ENCODE peak calls at places on chromosome 1, in eight cellular contexts. W is uterus, N is breast epithelium, L is IMR-90, Z is cardiac muscle cell, Y is tibial artery, M is ovary, S is tibial nerve. X is an unnamed sample.

GRCh38 chr1:145855426-145855948 is 3.4 kb downstream of the PIAS3 start:
- DNase-seq in W (no peak), N (no peak), L (no peak), Z (no peak), Y (no peak), M (no peak), S (no peak), X (no peak)

GRCh38 chr1:157170677-157171515 is 32.7 kb upstream of the ETV3 start:
- DNase-seq in W (no peak), N (no peak), L (no peak), Z (peak), Y (peak), M (no peak), S (peak), X (no peak)

GRCh38 chr1:239833709-239834108 is 258.0 kb upstream of the FMN2 start:
- DNase-seq in W (no peak), N (no peak), L (no peak), Z (no peak), Y (no peak), M (no peak), S (no peak), X (no peak)

GRCh38 chr1:153404768-153405167 is 11.6 kb upstream of the S100A7A start:
- DNase-seq in W (no peak), N (no peak), L (no peak), Z (no peak), Y (no peak), M (no peak), S (peak), X (no peak)

GRCh38 chr1:44733365-44733764 is 2.4 kb upstream of the RNU5D-1 start:
- DNase-seq in W (no peak), N (peak), L (peak), Z (peak), Y (peak), M (no peak), S (peak), X (no peak)

GRCh38 chr1:244301595-244302130 is 150.0 kb downstream of the ADSS2 start:
- DNase-seq in W (no peak), N (no peak), L (no peak), Z (no peak), Y (no peak), M (no peak), S (no peak), X (no peak)

GRCh38 chr1:114524933-114525332 is 13.9 kb upstream of the TRIM33 start:
- DNase-seq in W (no peak), N (no peak), L (no peak), Z (no peak), Y (no peak), M (no peak), S (no peak), X (no peak)

GRCh38 chr1:110850632-110851031 is 22.3 kb upstream of the CD53 start:
- DNase-seq in W (no peak), N (no peak), L (no peak), Z (no peak), Y (no peak), M (no peak), S (no peak), X (no peak)

GRCh38 chr1:58977595-58977994 is 193.7 kb upstream of the JUN start:
- DNase-seq in W (no peak), N (no peak), L (no peak), Z (no peak), Y (no peak), M (no peak), S (no peak), X (no peak)

GRCh38 chr1:21297975-21298374 is 7.7 kb upstream of the ECE1 start:
- DNase-seq in W (no peak), N (no peak), L (no peak), Z (peak), Y (peak), M (peak), S (no peak), X (no peak)

GRCh38 chr1:230074270-230074669 is 7.2 kb downstream of the GALNT2 start:
- DNase-seq in W (no peak), N (no peak), L (no peak), Z (no peak), Y (no peak), M (no peak), S (no peak), X (no peak)

GRCh38 chr1:74340656-74341055 is 105.5 kb downstream of the TNNI3K start:
- DNase-seq in W (no peak), N (no peak), L (no peak), Z (no peak), Y (no peak), M (no peak), S (no peak), X (no peak)

GRCh38 chr1:146007785-146008133 is 11.4 kb upstream of the TXNIP start:
- DNase-seq in W (no peak), N (no peak), L (no peak), Z (no peak), Y (no peak), M (no peak), S (no peak), X (no peak)

GRCh38 chr1:15722836-15723542 is 13.1 kb upstream of the SLC25A34 start:
- DNase-seq in W (no peak), N (peak), L (no peak), Z (no peak), Y (no peak), M (no peak), S (no peak), X (no peak)

GRCh38 chr1:204287466-204287881 is 72.3 kb downstream of the PLEKHA6 start:
- DNase-seq in W (no peak), N (peak), L (no peak), Z (no peak), Y (no peak), M (no peak), S (no peak), X (no peak)

GRCh38 chr1:204286841-204287387 is 72.8 kb downstream of the PLEKHA6 start:
- DNase-seq in W (no peak), N (peak), L (no peak), Z (peak), Y (no peak), M (no peak), S (peak), X (no peak)

GRCh38 chr1:204285438-204286322 is 71.9 kb upstream of the GOLT1A start:
- DNase-seq in W (no peak), N (no peak), L (no peak), Z (no peak), Y (no peak), M (no peak), S (no peak), X (no peak)

GRCh38 chr1:204284929-204285328 is 71.1 kb upstream of the GOLT1A start:
- DNase-seq in W (no peak), N (no peak), L (no peak), Z (no peak), Y (no peak), M (no peak), S (no peak), X (no peak)

GRCh38 chr1:204286323-204286714 is 72.5 kb upstream of the GOLT1A start:
- DNase-seq in W (no peak), N (no peak), L (no peak), Z (no peak), Y (no peak), M (no peak), S (no peak), X (no peak)
- H3K27ac ChIP-seq in W (peak), N (peak), L (no peak), Z (peak), Y (peak), M (no peak), S (peak), X (no peak)

GRCh38 chr1:208089151-208089550 is 155.0 kb downstream of the PLXNA2 start:
- DNase-seq in W (no peak), N (no peak), L (no peak), Z (no peak), Y (no peak), M (no peak), S (no peak), X (no peak)
- H3K27ac ChIP-seq in W (no peak), N (no peak), L (no peak), Z (no peak), Y (no peak), M (no peak), S (no peak), X (no peak)

GRCh38 chr1:51686450-51686849 is 69.6 kb downstream of the OSBPL9 start:
- DNase-seq in W (no peak), N (no peak), L (peak), Z (no peak), Y (no peak), M (no peak), S (no peak), X (no peak)
- H3K27ac ChIP-seq in W (no peak), N (no peak), L (no peak), Z (no peak), Y (peak), M (peak), S (no peak), X (no peak)

GRCh38 chr1:165861911-165862310 is 34.5 kb downstream of the UCK2 start:
- DNase-seq in W (no peak), N (no peak), L (no peak), Z (no peak), Y (no peak), M (no peak), S (no peak), X (no peak)
- H3K27ac ChIP-seq in W (no peak), N (peak), L (no peak), Z (no peak), Y (no peak), M (no peak), S (no peak), X (no peak)

DNA sequence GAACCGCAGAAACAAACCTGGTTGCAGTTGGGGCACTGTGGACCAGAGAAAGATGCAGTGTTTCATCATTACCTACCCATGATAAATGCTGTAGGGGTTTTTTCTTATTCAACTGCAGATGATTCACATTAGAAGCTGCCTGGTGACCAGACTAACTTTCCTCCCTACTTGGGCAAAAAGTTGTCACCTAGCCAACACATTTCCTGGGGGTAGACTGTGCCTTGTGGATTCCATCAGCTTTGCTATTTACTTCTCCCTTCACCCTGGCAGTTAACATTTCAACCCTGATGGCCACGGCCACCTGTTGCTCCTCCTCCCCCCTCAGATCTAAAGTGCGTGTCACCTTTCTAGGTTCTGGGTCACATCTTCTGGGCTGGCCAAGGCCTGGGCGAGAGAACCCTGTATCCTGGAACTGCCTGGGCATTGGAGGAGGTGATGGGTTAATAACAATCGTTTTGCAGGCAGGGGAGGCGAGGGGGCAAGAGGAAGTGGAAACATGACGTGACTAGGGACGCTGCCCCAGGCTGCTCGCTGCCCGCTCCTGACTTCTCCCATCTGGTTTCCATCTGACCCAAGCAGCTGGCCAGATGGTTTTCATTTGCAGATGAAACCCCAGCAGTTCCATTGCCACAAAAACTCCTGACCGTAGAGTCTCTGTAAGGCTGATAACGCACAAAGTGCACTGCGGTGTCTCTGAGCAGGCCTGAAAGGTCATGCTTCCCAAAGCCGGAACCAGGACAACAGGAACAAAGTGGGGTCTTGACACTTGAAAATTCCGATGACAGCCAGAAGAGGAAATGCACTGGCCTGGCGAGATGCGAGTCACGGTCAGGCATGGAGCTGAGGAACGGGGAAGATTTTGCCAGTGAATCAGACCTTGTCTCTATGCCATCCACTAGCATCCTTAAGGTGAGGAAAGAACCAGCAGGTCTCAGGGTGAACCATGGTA is 36.6 kb downstream of the CAPZB start:
- DNase-seq in W (peak), N (no peak), L (peak), Z (peak), Y (peak), M (peak), S (peak), X (peak)
- H3K27ac ChIP-seq in W (peak), N (peak), L (peak), Z (peak), Y (peak), M (peak), S (peak), X (peak)

GRCh38 chr1:167968569-167968968 is 31.7 kb upstream of the MPC2 start:
- DNase-seq in W (no peak), N (no peak), L (no peak), Z (no peak), Y (no peak), M (no peak), S (no peak), X (no peak)

GRCh38 chr1:167974698-167975097 is 37.8 kb upstream of the MPC2 start:
- DNase-seq in W (no peak), N (no peak), L (no peak), Z (no peak), Y (no peak), M (no peak), S (no peak), X (no peak)

GRCh38 chr1:167977245-167977644 is 40.4 kb upstream of the MPC2 start:
- DNase-seq in W (no peak), N (no peak), L (no peak), Z (no peak), Y (no peak), M (no peak), S (no peak), X (no peak)

GRCh38 chr1:167973832-167974231 is 37.0 kb upstream of the MPC2 start:
- DNase-seq in W (no peak), N (no peak), L (no peak), Z (peak), Y (no peak), M (no peak), S (no peak), X (no peak)
- H3K27ac ChIP-seq in W (no peak), N (no peak), L (no peak), Z (no peak), Y (no peak), M (no peak), S (no peak), X (no peak)

DNA sequence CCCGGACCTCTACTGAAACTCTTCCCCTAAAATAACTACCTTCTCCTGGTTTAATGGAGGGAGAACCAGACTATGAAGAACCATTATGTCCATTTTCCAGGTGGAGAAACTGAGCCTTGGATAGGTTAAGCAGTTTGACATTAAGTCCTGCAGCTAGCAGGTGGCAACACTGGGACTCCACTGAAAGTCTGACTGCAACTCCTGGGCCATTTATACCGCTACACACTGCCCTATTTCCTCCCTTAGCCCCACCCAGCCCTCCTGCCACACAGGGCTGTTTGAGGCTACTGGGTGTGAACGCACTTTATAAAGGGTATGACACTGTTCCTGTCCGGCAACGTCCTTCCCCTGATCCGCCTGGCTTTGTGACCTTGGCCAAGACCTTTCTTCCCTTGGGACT is 511 bp upstream of the INPP5B start:
- DNase-seq in W (no peak), N (no peak), L (no peak), Z (no peak), Y (no peak), M (no peak), S (no peak), X (no peak)
- H3K27ac ChIP-seq in W (peak), N (no peak), L (no peak), Z (no peak), Y (peak), M (peak), S (peak), X (no peak)